ENCODE peak calls at places on chromosomes 4 and X, in six cellular contexts. W, I, Z, C, G and M are unnamed samples.

GRCh38 chrX:53483838-53484420 is 49.8 kb upstream of the HSD17B10 start:
- DNase-seq in W (no peak), I (peak; percentile 48), Z (no peak), C (peak; percentile 82), G (no peak), M (no peak)

GRCh38 chrX:9436812-9437211 is 28.0 kb upstream of the TBL1X start:
- DNase-seq in W (no peak), I (no peak), Z (no peak), C (no peak), G (no peak), M (no peak)

GRCh38 chr4:3130826-3131225 is 56.3 kb downstream of the HTT start:
- DNase-seq in W (no peak), I (no peak), Z (no peak), C (no peak), G (no peak), M (no peak)

GRCh38 chr4:87865288-87865687 is 32.5 kb downstream of the MEPE start:
- DNase-seq in W (peak; percentile 32), I (no peak), Z (no peak), C (no peak), G (no peak), M (no peak)

GRCh38 chr4:71406459-71406963 is 67.7 kb downstream of the SLC4A4 start:
- DNase-seq in W (no peak), I (peak; percentile 52), Z (peak; percentile 26), C (peak; percentile 46), G (no peak), M (no peak)

GRCh38 chrX:71616672-71617529 is 1.4 kb downstream of the CXCR3 start:
- DNase-seq in W (no peak), I (no peak), Z (no peak), C (no peak), G (no peak), M (no peak)

GRCh38 chr4:83536649-83537352 is 893 bp downstream of the GPAT3 start:
- DNase-seq in W (peak; percentile 5), I (no peak), Z (no peak), C (no peak), G (no peak), M (no peak)

GRCh38 chr4:154822775-154823174 is 41.7 kb downstream of the RBM46 start:
- DNase-seq in W (no peak), I (peak; percentile 88), Z (no peak), C (peak; percentile 86), G (no peak), M (no peak)

GRCh38 chrX:25976683-25977310 is 161.3 kb upstream of the MAGEB18 start:
- DNase-seq in W (no peak), I (no peak), Z (no peak), C (no peak), G (no peak), M (peak; percentile 60)

GRCh38 chr4:150562751-150563150 is 19.2 kb upstream of the MAB21L2 start:
- DNase-seq in W (no peak), I (no peak), Z (no peak), C (no peak), G (no peak), M (no peak)

GRCh38 chr4:139973015-139973414 is 181.0 kb downstream of the MAML3 start:
- DNase-seq in W (no peak), I (peak; percentile 41), Z (no peak), C (peak; percentile 32), G (no peak), M (no peak)

GRCh38 chrX:70171636-70172035 is 5.6 kb upstream of the DGAT2L6 start:
- DNase-seq in W (no peak), I (peak; percentile 28), Z (no peak), C (no peak), G (no peak), M (no peak)

GRCh38 chr4:61401771-61402170 is 201.6 kb downstream of the ADGRL3 start:
- DNase-seq in W (no peak), I (no peak), Z (no peak), C (no peak), G (no peak), M (no peak)

GRCh38 chrX:98380556-98380955 is 1496.8 kb downstream of the RPA4 start:
- DNase-seq in W (no peak), I (no peak), Z (no peak), C (no peak), G (no peak), M (peak; percentile 61)

GRCh38 chr4:173504181-173504503 is 25.9 kb downstream of the HAND2 start:
- DNase-seq in W (no peak), I (peak; percentile 49), Z (no peak), C (no peak), G (no peak), M (peak; percentile 17)

GRCh38 chr4:95847908-95848468 is 8.1 kb downstream of the PDHA2 start:
- DNase-seq in W (no peak), I (no peak), Z (no peak), C (no peak), G (no peak), M (no peak)

GRCh38 chr4:90727938-90728337 is 600.7 kb downstream of the CCSER1 start:
- DNase-seq in W (no peak), I (no peak), Z (peak; percentile 76), C (no peak), G (no peak), M (no peak)

GRCh38 chrX:13219990-13220764 is 99.7 kb downstream of the ATXN3L start:
- DNase-seq in W (no peak), I (no peak), Z (no peak), C (peak; percentile 43), G (no peak), M (no peak)

GRCh38 chr4:80311130-80311529 is 24.4 kb upstream of the CFAP299 start:
- DNase-seq in W (no peak), I (no peak), Z (no peak), C (no peak), G (no peak), M (no peak)

GRCh38 chrX:16743604-16744325 is 24.4 kb downstream of the SYAP1 start:
- DNase-seq in W (no peak), I (peak; percentile 91), Z (no peak), C (peak; percentile 62), G (no peak), M (no peak)

GRCh38 chr4:184275766-184276165 is 58.1 kb upstream of the ENPP6 start:
- DNase-seq in W (peak; percentile 47), I (no peak), Z (no peak), C (no peak), G (no peak), M (no peak)

GRCh38 chrX:13719192-13719856 is 15.1 kb downstream of the TRAPPC2 start:
- DNase-seq in W (no peak), I (no peak), Z (no peak), C (no peak), G (no peak), M (no peak)

GRCh38 chr4:87916636-87917035 is 58.9 kb upstream of the SPP1 start:
- DNase-seq in W (no peak), I (no peak), Z (no peak), C (no peak), G (no peak), M (no peak)

GRCh38 chrX:150773634-150774033 is 80.4 kb downstream of the MTMR1 start:
- DNase-seq in W (peak; percentile 25), I (peak; percentile 34), Z (no peak), C (no peak), G (no peak), M (no peak)

GRCh38 chr4:44791842-44792241 is 65.5 kb upstream of the GNPDA2 start:
- DNase-seq in W (no peak), I (no peak), Z (no peak), C (no peak), G (no peak), M (no peak)

GRCh38 chr4:128871948-128872347 is 62.4 kb downstream of the JADE1 start:
- DNase-seq in W (no peak), I (peak; percentile 71), Z (peak; percentile 57), C (peak; percentile 69), G (no peak), M (no peak)

GRCh38 chrX:66676413-66676812 is 37.5 kb upstream of the EDA2R start:
- DNase-seq in W (no peak), I (peak; percentile 84), Z (no peak), C (peak; percentile 78), G (no peak), M (no peak)

GRCh38 chr4:108619372-108620100 is 840 bp upstream of the RPL34 start:
- DNase-seq in W (no peak), I (no peak), Z (no peak), C (no peak), G (no peak), M (no peak)

GRCh38 chrX:122552291-122552800 is 631.7 kb upstream of the GRIA3 start:
- DNase-seq in W (no peak), I (peak; percentile 11), Z (no peak), C (peak; percentile 25), G (no peak), M (no peak)

GRCh38 chr4:153241970-153242847 is 38.0 kb downstream of the TRIM2 start:
- DNase-seq in W (peak; percentile 49), I (no peak), Z (no peak), C (no peak), G (no peak), M (no peak)

GRCh38 chr4:113292371-113293042 is 243.1 kb downstream of the ANK2 start:
- DNase-seq in W (no peak), I (peak; percentile 45), Z (no peak), C (peak; percentile 77), G (no peak), M (peak; percentile 74)

GRCh38 chrX:19579485-19579884 is 64.2 kb upstream of the MAP3K15 start:
- DNase-seq in W (peak; percentile 41), I (peak; percentile 79), Z (no peak), C (peak; percentile 45), G (no peak), M (no peak)

GRCh38 chrX:77749695-77750094 is 36.3 kb downstream of the ATRX start:
- DNase-seq in W (peak; percentile 26), I (peak; percentile 84), Z (no peak), C (peak; percentile 24), G (no peak), M (no peak)